ENCODE peak calls at places on chromosomes 5 and 9, in nine cellular contexts. N is stomach, U is HepG2, D is ovary, W is A549, Y is tibial nerve, O is K562, A is SK-N-SH, S is GM12878. T is an unnamed sample. For H3K4me1, the result is how much of the 10 kb centered on the place peaks cover.

GRCh38 chr9:27856748-27857147 is 283.5 kb upstream of the C9orf72 start:
- DNase-seq in N (no peak), U (no peak), D (no peak), W (no peak), Y (no peak), O (no peak), A (no peak), S (no peak), T (no peak)

GRCh38 chr5:172504736-172505402 is 50.5 kb upstream of the SH3PXD2B start:
- DNase-seq in N (no peak), U (no peak), D (peak), W (no peak), Y (peak), O (no peak), A (no peak), S (no peak), T (peak)

GRCh38 chr5:80156156-80156555 is 99.7 kb downstream of the SERINC5 start:
- DNase-seq in N (no peak), U (peak), D (no peak), W (no peak), Y (no peak), O (no peak), A (no peak), S (no peak), T (no peak)

GRCh38 chr5:8851101-8851500 is 694.8 kb downstream of the SEMA5A start:
- DNase-seq in N (no peak), U (no peak), D (no peak), W (no peak), Y (no peak), O (no peak), A (peak), S (no peak), T (no peak)

GRCh38 chr5:164191240-164191639 is 685.8 kb downstream of the MAT2B start:
- DNase-seq in N (peak), U (peak), D (no peak), W (no peak), Y (no peak), O (no peak), A (no peak), S (no peak), T (no peak)

GRCh38 chr5:138459311-138459710 is 6.0 kb upstream of the EGR1 start:
- DNase-seq in N (peak), U (no peak), D (no peak), W (no peak), Y (no peak), O (no peak), A (no peak), S (no peak), T (no peak)

GRCh38 chr5:154268073-154268472 is 77.5 kb downstream of the GALNT10 start:
- DNase-seq in N (no peak), U (no peak), D (no peak), W (no peak), Y (no peak), O (no peak), A (no peak), S (no peak), T (no peak)

GRCh38 chr9:127039492-127039891 is 82.9 kb downstream of the ANGPTL2 start:
- DNase-seq in N (no peak), U (no peak), D (no peak), W (no peak), Y (no peak), O (no peak), A (no peak), S (no peak), T (no peak)

GRCh38 chr9:6897207-6897822 is 139.5 kb downstream of the KDM4C start:
- DNase-seq in N (no peak), U (no peak), D (no peak), W (no peak), Y (no peak), O (no peak), A (no peak), S (no peak), T (no peak)

GRCh38 chr5:132180134-132180745 is 47.4 kb downstream of the P4HA2 start:
- DNase-seq in N (no peak), U (peak), D (no peak), W (peak), Y (no peak), O (peak), A (peak), S (no peak), T (no peak)

GRCh38 chr9:72428329-72428728 is 63.3 kb upstream of the ZFAND5 start:
- DNase-seq in N (no peak), U (no peak), D (no peak), W (no peak), Y (no peak), O (no peak), A (no peak), S (no peak), T (no peak)

GRCh38 chr5:6106756-6107155 is 271.6 kb downstream of the MED10 start:
- DNase-seq in N (no peak), U (no peak), D (no peak), W (no peak), Y (no peak), O (no peak), A (no peak), S (no peak), T (no peak)

GRCh38 chr5:76701298-76701697 is 14.6 kb upstream of the F2R start:
- DNase-seq in N (no peak), U (peak), D (no peak), W (no peak), Y (peak), O (no peak), A (no peak), S (no peak), T (no peak)

GRCh38 chr5:149325166-149325735 is 20.0 kb upstream of the GRPEL2 start:
- DNase-seq in N (no peak), U (no peak), D (no peak), W (no peak), Y (no peak), O (no peak), A (no peak), S (no peak), T (no peak)
- TF ChIP-seq EP300 in N (no peak), U (no peak), D (no peak), W (no peak), Y (no peak), O (no peak), A (no peak), S (no peak), T (no peak)

GRCh38 chr9:18404482-18405029 is 69.4 kb upstream of the ADAMTSL1 start:
- DNase-seq in N (no peak), U (no peak), D (no peak), W (no peak), Y (no peak), O (no peak), A (peak), S (no peak), T (no peak)
- TF ChIP-seq CTCF in N (no peak), U (no peak), D (no peak), W (no peak), Y (no peak), O (no peak), A (no peak), S (no peak), T (no peak)

DNA sequence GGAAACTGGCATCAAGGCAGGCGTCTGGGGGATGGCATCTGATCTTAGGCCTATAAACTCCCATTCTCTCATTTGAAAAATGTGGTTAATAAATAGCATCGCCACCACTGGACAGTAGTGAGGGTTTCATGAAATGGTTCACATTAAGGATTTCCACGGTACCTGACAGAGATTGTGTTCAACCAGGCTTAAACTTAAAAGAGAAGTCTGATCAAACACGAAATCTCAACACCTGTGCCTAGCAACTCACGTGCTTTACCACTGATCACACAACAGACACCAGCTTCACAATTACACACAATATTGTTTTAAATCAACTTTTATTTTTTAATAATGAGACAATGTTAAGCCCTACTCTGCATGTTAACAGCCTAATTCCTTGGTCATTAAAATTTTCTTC is 2.9 kb downstream of the DENND1A start:
- DNase-seq in N (no peak), U (no peak), D (no peak), W (no peak), Y (no peak), O (no peak), A (no peak), S (no peak), T (no peak)
- H3K4me1 ChIP-seq in N (under half), U (half or more), D (under half), W (half or more), Y (under half), O (under half), A (under half), S (under half), T (under half)

DNA sequence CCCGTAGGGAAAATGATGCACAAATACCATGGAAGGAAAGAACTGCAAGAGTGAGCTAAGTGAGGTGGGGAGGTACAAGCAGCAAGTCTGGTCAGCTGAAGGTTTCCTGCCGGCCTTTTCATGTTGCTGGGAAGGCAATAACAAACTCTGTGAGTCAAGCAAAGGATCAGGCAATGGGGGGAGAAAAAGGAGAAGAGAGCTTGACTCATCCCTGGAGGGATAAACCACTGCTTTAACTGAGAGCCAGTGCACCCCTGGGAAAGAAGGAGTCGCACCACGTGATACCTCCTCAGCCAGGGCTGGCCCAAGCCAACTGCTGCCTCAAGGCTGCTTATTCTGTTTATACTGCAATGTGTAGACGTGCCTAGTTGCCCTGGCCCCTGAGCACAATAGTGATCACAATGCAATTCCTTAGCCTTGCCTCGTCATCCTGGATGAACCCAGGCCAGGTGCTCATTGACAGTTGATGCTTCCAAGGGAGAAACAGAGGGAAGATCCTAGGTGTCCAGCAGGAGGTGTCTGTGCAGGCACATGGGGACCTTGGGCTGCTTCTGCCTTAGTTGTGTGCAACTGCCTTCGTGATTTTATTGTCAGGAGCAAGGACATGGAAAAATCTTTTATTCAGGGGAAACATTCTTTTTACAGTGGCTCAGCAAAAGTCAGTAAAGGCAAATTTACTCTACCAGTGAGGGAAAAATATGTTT is 203.0 kb upstream of the TUT7 start:
- DNase-seq in N (no peak), U (no peak), D (peak), W (no peak), Y (no peak), O (no peak), A (no peak), S (no peak), T (peak)
- TF ChIP-seq EP300 in N (no peak), U (no peak), D (no peak), W (no peak), Y (no peak), O (no peak), A (no peak), S (no peak), T (no peak)

DNA sequence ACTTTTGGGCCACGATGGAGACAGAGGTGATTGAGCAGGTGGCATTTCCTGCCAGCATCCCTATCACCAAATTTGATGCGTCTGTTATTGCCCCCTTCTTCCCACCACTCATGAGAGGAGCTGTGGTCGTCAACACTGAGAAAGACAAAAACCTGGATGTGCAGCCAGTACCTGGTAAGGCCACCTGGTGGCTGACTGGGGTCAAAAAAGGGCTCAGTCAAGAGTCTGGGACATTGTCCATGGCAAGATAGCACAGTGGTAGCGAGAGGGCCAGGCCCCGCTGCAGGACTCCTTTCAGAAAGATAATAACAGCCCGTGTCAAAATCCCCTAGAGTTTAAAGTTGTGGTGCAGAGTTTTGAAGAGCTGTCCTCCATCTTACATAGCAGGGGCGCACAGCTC is 40.8 kb downstream of the CSF1R start:
- DNase-seq in N (no peak), U (no peak), D (no peak), W (no peak), Y (no peak), O (peak), A (no peak), S (no peak), T (no peak)
- TF ChIP-seq CTCF in N (no peak), U (peak), D (no peak), W (no peak), Y (no peak), O (peak), A (peak), S (peak), T (no peak)